ENCODE peak calls at places on chromosomes 2 and 18, in six cellular contexts. P is NCI-H2029, U is trophoblast cell, W is T-helper 2 cell, D is mesothelial cell of epicardium, K is left cardiac atrium. S is an unnamed sample.

GRCh38 chr2:217928324-217929293 is 74.2 kb downstream of the TNS1 start:
- DNase-seq in P (peak), D (no peak), U (no peak), K (peak), W (no peak), S (no peak)

GRCh38 chr2:160934991-160935390 is 225.2 kb upstream of the TANK start:
- DNase-seq in W (no peak), U (no peak), K (no peak), D (no peak), P (no peak), S (no peak)

GRCh38 chr18:72342933-72343332 is 201.2 kb downstream of the CBLN2 start:
- DNase-seq in K (no peak), U (no peak), D (no peak), W (no peak), P (no peak), S (no peak)

GRCh38 chr18:63236417-63236816 is 83.2 kb downstream of the BCL2 start:
- DNase-seq in D (no peak), W (no peak), U (peak), K (peak), P (no peak), S (no peak)

GRCh38 chr18:57806891-57807280 is 3.8 kb upstream of the ATP8B1 start:
- DNase-seq in D (no peak), W (no peak), P (no peak), K (peak), U (no peak), S (peak)

GRCh38 chr2:110729106-110729505 is 3.3 kb upstream of the ACOXL start:
- DNase-seq in D (no peak), W (no peak), K (no peak), P (no peak), U (no peak), S (no peak)

GRCh38 chr2:68362069-68362468 is 3.0 kb upstream of the PLEK start:
- DNase-seq in W (peak), P (peak), D (no peak), K (peak), U (peak), S (peak)

GRCh38 chr2:203002054-203002821 is 12.4 kb upstream of the NBEAL1 start:
- DNase-seq in K (no peak), W (no peak), U (peak), P (no peak), D (no peak), S (peak)

GRCh38 chr18:75293591-75293990 is 83.0 kb downstream of the TSHZ1 start:
- DNase-seq in U (peak), D (no peak), W (no peak), P (no peak), K (no peak), S (peak)

GRCh38 chr2:98736464-98736889 is 5.5 kb upstream of the MGAT4A start:
- DNase-seq in K (no peak), P (no peak), W (no peak), D (no peak), U (peak), S (no peak)

GRCh38 chr2:223549215-223549614 is 52.9 kb downstream of the SCG2 start:
- DNase-seq in P (no peak), K (no peak), U (peak), W (no peak), D (no peak), S (peak)

GRCh38 chr2:101699939-101700442 is 2.5 kb downstream of the MAP4K4 start:
- DNase-seq in U (no peak), P (no peak), W (no peak), D (no peak), K (no peak), S (no peak)

GRCh38 chr2:232238108-232238507 is 140.4 kb upstream of the ALPP start:
- DNase-seq in U (peak), D (no peak), P (no peak), W (no peak), K (no peak), S (no peak)

GRCh38 chr2:144798019-144798418 is 278.1 kb upstream of the ZEB2 start:
- DNase-seq in D (no peak), W (no peak), P (no peak), U (no peak), K (no peak), S (no peak)

GRCh38 chr2:72919414-72920316 is 2.3 kb downstream of the EMX1 start:
- DNase-seq in K (no peak), P (no peak), D (no peak), U (peak), W (no peak), S (no peak)

GRCh38 chr2:15892575-15892974 is 47.8 kb upstream of the MYCN start:
- DNase-seq in W (no peak), U (no peak), D (no peak), P (no peak), K (no peak), S (no peak)

GRCh38 chr2:143475131-143475784 is 346.0 kb downstream of the ARHGAP15 start:
- DNase-seq in P (no peak), W (no peak), D (no peak), U (no peak), K (peak), S (no peak)

GRCh38 chr2:182826051-182826450 is 40.4 kb downstream of the FRZB start:
- DNase-seq in K (no peak), P (no peak), W (no peak), U (no peak), D (no peak), S (no peak)

GRCh38 chr2:39435974-39436591 is 1.0 kb downstream of the MAP4K3 start:
- DNase-seq in K (no peak), D (peak), U (peak), W (no peak), P (no peak), S (no peak)

GRCh38 chr2:241576293-241576654 is 17.7 kb downstream of the BOK start:
- DNase-seq in K (no peak), U (no peak), P (no peak), W (no peak), D (no peak), S (no peak)

GRCh38 chr18:48994044-48994651 is 43.4 kb upstream of the SMAD7 start:
- DNase-seq in P (peak), U (peak), W (no peak), D (no peak), K (peak), S (peak)

GRCh38 chr18:55323051-55323994 is 264.7 kb downstream of the TCF4 start:
- DNase-seq in U (no peak), P (no peak), K (no peak), W (no peak), D (no peak), S (no peak)

GRCh38 chr2:37873229-37873628 is 51.9 kb upstream of the RMDN2 start:
- DNase-seq in D (no peak), K (no peak), U (no peak), W (no peak), P (no peak), S (no peak)

GRCh38 chr2:239351687-239352086 is 49.1 kb downstream of the HDAC4 start:
- DNase-seq in W (no peak), U (no peak), K (peak), P (no peak), D (no peak), S (no peak)

GRCh38 chr2:179946346-179946745 is 60.8 kb downstream of the CWC22 start:
- DNase-seq in P (no peak), U (no peak), K (no peak), W (no peak), D (no peak), S (no peak)

GRCh38 chr2:205746408-205746785 is 64.1 kb downstream of the NRP2 start:
- DNase-seq in K (no peak), P (no peak), U (no peak), D (no peak), W (no peak), S (no peak)

GRCh38 chr18:67515987-67516431 is 511 bp downstream of the DSEL start:
- DNase-seq in W (peak), D (peak), U (peak), K (peak), P (peak), S (peak)

S was measured in RCC 7860.